ENCODE peak calls at places on chromosomes 13 and 19, in five cellular contexts. K is H1, I is NT2/D1, C is GM12878, B is HepG2. P is an unnamed sample.

GRCh38 chr19:47446534-47447469 is 24.9 kb downstream of the SLC8A2 start:
- DNase-seq in K (peak; percentile 79), I (peak; percentile 61), C (no peak), B (no peak), P (peak; percentile 85)

GRCh38 chr13:41651413-41652068 is 194.2 kb downstream of the RGCC start:
- DNase-seq in K (no peak), I (no peak), C (no peak), B (no peak), P (no peak)

GRCh38 chr13:34044660-34045080 is 226.7 kb downstream of the RFC3 start:
- DNase-seq in K (no peak), I (no peak), C (no peak), B (no peak), P (no peak)

GRCh38 chr13:36840718-36841250 is 21.8 kb downstream of the RFXAP start:
- DNase-seq in K (no peak), I (no peak), C (no peak), B (no peak), P (no peak)

GRCh38 chr13:97319088-97319487 is 97.0 kb downstream of the MBNL2 start:
- DNase-seq in K (no peak), I (no peak), C (no peak), B (no peak), P (no peak)

GRCh38 chr19:52585604-52586003 is 15.5 kb downstream of the ZNF701 start:
- DNase-seq in K (no peak), I (no peak), C (no peak), B (no peak), P (no peak)

GRCh38 chr19:30870861-30871260 is 478.4 kb downstream of the TSHZ3 start:
- DNase-seq in K (no peak), I (no peak), C (no peak), B (no peak), P (no peak)

GRCh38 chr13:77829963-77830362 is 88.7 kb downstream of the EDNRB start:
- DNase-seq in K (no peak), I (no peak), C (no peak), B (no peak), P (no peak)

GRCh38 chr13:40207110-40207478 is 459.3 kb downstream of the FOXO1 start:
- DNase-seq in K (no peak), I (no peak), C (peak; percentile 74), B (no peak), P (no peak)

GRCh38 chr13:33963134-33963533 is 145.2 kb downstream of the RFC3 start:
- DNase-seq in K (no peak), I (no peak), C (no peak), B (no peak), P (no peak)

GRCh38 chr19:14979136-14979497 is 547 bp downstream of the SLC1A6 start:
- DNase-seq in K (no peak), I (no peak), C (no peak), B (no peak), P (no peak)

GRCh38 chr19:44356383-44357111 is at the start of gene ZNF112:
- DNase-seq in K (peak; percentile 79), I (peak; percentile 66), C (peak; percentile 11), B (peak; percentile 94), P (peak; percentile 73)

GRCh38 chr13:114130708-114131580 is 1.5 kb downstream of the RASA3 start:
- DNase-seq in K (no peak), I (no peak), C (no peak), B (no peak), P (no peak)

GRCh38 chr19:13100031-13100588 is 2.5 kb downstream of the LYL1 start:
- DNase-seq in K (no peak), I (no peak), C (peak; percentile 78), B (no peak), P (no peak)

GRCh38 chr19:33290082-33290815 is 12.1 kb downstream of the CEBPA start:
- DNase-seq in K (no peak), I (no peak), C (no peak), B (no peak), P (no peak)

GRCh38 chr13:50072676-50073075 is 57.4 kb downstream of the KCNRG start:
- DNase-seq in K (no peak), I (no peak), C (no peak), B (no peak), P (no peak)

GRCh38 chr13:75739244-75739868 is 103.2 kb downstream of the LMO7 start:
- DNase-seq in K (no peak), I (no peak), C (peak; percentile 24), B (no peak), P (no peak)

GRCh38 chr19:609001-609340 is 19.3 kb downstream of the HCN2 start:
- DNase-seq in K (no peak), I (no peak), C (no peak), B (no peak), P (no peak)

GRCh38 chr19:9836021-9836420 is 903 bp downstream of the PIN1 start:
- DNase-seq in K (no peak), I (no peak), C (no peak), B (no peak), P (peak; percentile 11)

GRCh38 chr13:74015137-74015536 is 119.1 kb downstream of the KLF12 start:
- DNase-seq in K (no peak), I (no peak), C (no peak), B (no peak), P (peak; percentile 36)

GRCh38 chr19:1943661-1944087 is 2.7 kb downstream of the CSNK1G2 start:
- DNase-seq in K (no peak), I (no peak), C (no peak), B (no peak), P (no peak)

GRCh38 chr13:84377071-84377470 is 494.8 kb upstream of the SLITRK1 start:
- DNase-seq in K (no peak), I (no peak), C (no peak), B (no peak), P (no peak)

GRCh38 chr19:4877753-4878490 is 10.5 kb upstream of the PLIN3 start:
- DNase-seq in K (no peak), I (no peak), C (no peak), B (no peak), P (no peak)

GRCh38 chr13:113493315-113493951 is 2.9 kb upstream of the DCUN1D2 start:
- DNase-seq in K (no peak), I (no peak), C (peak; percentile 16), B (peak; percentile 90), P (peak; percentile 22)

GRCh38 chr19:15683411-15683810 is 10.5 kb downstream of the CYP4F12 start:
- DNase-seq in K (no peak), I (no peak), C (no peak), B (no peak), P (no peak)

GRCh38 chr13:110027470-110028240 is 241.3 kb upstream of the IRS2 start:
- DNase-seq in K (no peak), I (peak; percentile 25), C (no peak), B (no peak), P (no peak)

GRCh38 chr13:49459580-49459979 is 15.5 kb downstream of the SETDB2 start:
- DNase-seq in K (no peak), I (no peak), C (no peak), B (no peak), P (no peak)

GRCh38 chr19:44072543-44073401 is 813 bp downstream of the ZNF284 start:
- DNase-seq in K (no peak), I (no peak), C (no peak), B (no peak), P (no peak)

GRCh38 chr19:19997656-19998268 is 41.5 kb downstream of the ZNF682 start:
- DNase-seq in K (peak; percentile 47), I (peak; percentile 40), C (no peak), B (no peak), P (peak; percentile 6)

GRCh38 chr13:93226623-93227279 is at the start of gene GPC6:
- DNase-seq in K (no peak), I (peak; percentile 75), C (no peak), B (peak; percentile 79), P (peak; percentile 83)

GRCh38 chr19:16714702-16715294 is 4.8 kb upstream of the NWD1 start:
- DNase-seq in K (peak; percentile 50), I (peak; percentile 49), C (peak; percentile 20), B (peak; percentile 24), P (peak; percentile 79)

GRCh38 chr19:40601061-40601973 is at the start of gene LTBP4:
- DNase-seq in K (no peak), I (no peak), C (no peak), B (no peak), P (no peak)

GRCh38 chr13:28654276-28654675 is 4.7 kb upstream of the POMP start:
- DNase-seq in K (no peak), I (no peak), C (no peak), B (no peak), P (no peak)

GRCh38 chr13:30882996-30883766 is 22.9 kb upstream of the MEDAG start:
- DNase-seq in K (no peak), I (no peak), C (no peak), B (no peak), P (no peak)

GRCh38 chr13:39897636-39898035 is 242.2 kb downstream of the COG6 start:
- DNase-seq in K (no peak), I (no peak), C (no peak), B (no peak), P (no peak)

GRCh38 chr19:18972301-18972831 is 31.3 kb upstream of the HOMER3 start:
- DNase-seq in K (no peak), I (no peak), C (no peak), B (no peak), P (no peak)
- TF ChIP-seq SUZ12 in K (no peak), I (no peak), C (no peak), B (no peak), P (no peak)

DNA sequence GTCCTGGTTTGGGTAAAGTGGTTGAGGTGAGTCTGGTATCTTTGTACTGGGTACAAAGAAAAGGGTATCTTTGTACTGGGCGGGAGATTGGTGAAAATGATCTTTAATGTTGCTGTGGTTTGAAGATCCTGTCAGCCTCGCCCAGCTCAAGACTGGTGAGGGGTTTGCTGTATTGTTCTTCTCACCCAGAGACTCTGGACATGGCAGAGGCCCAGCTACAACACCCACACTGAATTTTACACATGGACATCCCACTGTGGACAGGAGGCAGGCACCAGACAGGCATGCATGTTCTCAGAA is 42.8 kb downstream of the TPT1 start:
- DNase-seq in K (no peak), I (no peak), C (no peak), B (no peak), P (no peak)
- TF ChIP-seq SUZ12 in K (no peak), I (no peak), C (no peak), B (no peak), P (no peak)

GRCh38 chr19:50003810-50004419 is 21.3 kb downstream of the VRK3 start:
- DNase-seq in K (no peak), I (no peak), C (peak; percentile 44), B (no peak), P (no peak)
- TF ChIP-seq SUZ12 in K (no peak), I (no peak), C (no peak), B (no peak), P (no peak)

DNA sequence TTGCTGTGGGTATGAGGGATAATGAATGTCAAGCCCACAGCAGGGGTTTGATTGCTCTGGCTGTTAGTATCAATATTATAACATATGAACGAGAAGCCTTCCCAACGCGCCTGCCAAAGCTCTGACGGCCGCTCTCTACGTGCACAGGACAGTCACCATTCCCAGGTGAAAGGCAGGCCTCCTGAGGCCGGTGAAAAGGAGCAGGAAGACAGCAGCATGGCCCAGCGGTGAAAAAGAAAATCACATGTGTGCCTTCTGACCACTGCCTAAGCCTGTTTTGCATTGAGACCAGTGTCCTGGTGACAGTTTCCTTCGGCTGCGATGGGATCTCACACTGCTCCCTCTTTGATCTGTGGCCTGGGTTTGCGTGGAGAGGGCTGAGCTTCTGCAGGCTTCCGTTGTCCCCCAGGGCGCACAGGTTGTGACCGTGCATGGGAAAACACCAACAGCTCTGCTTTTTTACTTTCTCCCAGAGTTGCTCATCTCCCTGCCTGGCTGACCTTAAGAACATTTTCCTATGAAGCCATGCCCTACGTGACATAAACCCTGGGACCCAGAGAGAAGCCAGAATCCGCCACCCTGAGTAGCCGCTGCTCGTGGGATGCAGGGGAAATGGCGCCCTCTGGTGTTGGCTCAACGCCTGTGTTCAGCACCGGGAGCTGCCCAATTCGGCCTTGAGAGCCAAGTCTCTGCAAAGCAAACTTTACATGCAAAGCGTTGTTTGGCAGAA is 112.0 kb upstream of the GPR12 start:
- DNase-seq in K (peak; percentile 43), I (peak; percentile 44), C (no peak), B (peak; percentile 31), P (peak; percentile 75)
- TF ChIP-seq SUZ12 in K (no peak), I (no peak), C (no peak), B (no peak), P (no peak)